ENCODE peak calls at places on chromosomes 12 and 14, in seven cellular contexts. J is Peyer's patch; B is CD4-positive, CD25-positive, alpha-beta regulatory T cell; N is AG04450; T is pancreas; Q is uterus; K is skeletal muscle cell. H is an unnamed sample.

GRCh38 chr12:127270193-127270592 is 996.8 kb upstream of the TMEM132C start:
- DNase-seq in J (no peak), B (no peak), N (no peak), T (no peak), Q (no peak), K (peak), H (no peak)

GRCh38 chr14:91862417-91862816 is 4.9 kb downstream of the TC2N start:
- DNase-seq in J (no peak), B (no peak), N (no peak), T (no peak), Q (no peak), K (no peak), H (no peak)

GRCh38 chr14:67285876-67286452 is 44.7 kb downstream of the PALS1 start:
- DNase-seq in J (no peak), B (no peak), N (peak), T (no peak), Q (no peak), K (no peak), H (peak)

GRCh38 chr12:105992849-105993740 is 145.7 kb downstream of the NUAK1 start:
- DNase-seq in J (no peak), B (no peak), N (no peak), T (no peak), Q (peak), K (no peak), H (no peak)

GRCh38 chr12:125645724-125646123 is 580.5 kb downstream of the AACS start:
- DNase-seq in J (no peak), B (no peak), N (no peak), T (no peak), Q (no peak), K (no peak), H (no peak)

GRCh38 chr12:71321531-71321930 is 118.1 kb upstream of the LGR5 start:
- DNase-seq in J (no peak), B (no peak), N (no peak), T (no peak), Q (no peak), K (no peak), H (no peak)

GRCh38 chr12:93174473-93174872 is 203.3 kb upstream of the NUDT4 start:
- DNase-seq in J (no peak), B (no peak), N (no peak), T (no peak), Q (no peak), K (no peak), H (no peak)

GRCh38 chr12:52907092-52907810 is 2.4 kb upstream of the KRT8 start:
- DNase-seq in J (peak), B (no peak), N (no peak), T (peak), Q (peak), K (no peak), H (no peak)

GRCh38 chr14:28875937-28876910 is 109.6 kb downstream of the FOXG1 start:
- DNase-seq in J (no peak), B (no peak), N (no peak), T (no peak), Q (no peak), K (no peak), H (no peak)

GRCh38 chr14:104080557-104081492 is 4.7 kb upstream of the ASPG start:
- DNase-seq in J (peak), B (no peak), N (no peak), T (no peak), Q (no peak), K (no peak), H (no peak)

GRCh38 chr14:101732128-101732527 is 29.4 kb upstream of the PPP2R5C start:
- DNase-seq in J (no peak), B (no peak), N (no peak), T (no peak), Q (no peak), K (no peak), H (no peak)

GRCh38 chr14:56555921-56556570 is 23.6 kb upstream of the TMEM260 start:
- DNase-seq in J (no peak), B (no peak), N (no peak), T (no peak), Q (no peak), K (no peak), H (no peak)

GRCh38 chr12:101204598-101205304 is 5.3 kb downstream of the SLC5A8 start:
- DNase-seq in J (no peak), B (no peak), N (no peak), T (no peak), Q (no peak), K (no peak), H (no peak)

GRCh38 chr12:102430661-102431060 is 49.7 kb downstream of the IGF1 start:
- DNase-seq in J (no peak), B (no peak), N (no peak), T (no peak), Q (peak), K (no peak), H (no peak)

GRCh38 chr12:27766587-27766986 is 13.4 kb upstream of the KLHL42 start:
- DNase-seq in J (no peak), B (no peak), N (no peak), T (no peak), Q (no peak), K (no peak), H (no peak)

GRCh38 chr14:34013714-34014055 is 62.8 kb upstream of the EGLN3 start:
- DNase-seq in J (no peak), B (no peak), N (no peak), T (no peak), Q (no peak), K (no peak), H (peak)

GRCh38 chr12:32302218-32302826 is 97.0 kb upstream of the FGD4 start:
- DNase-seq in J (no peak), B (no peak), N (no peak), T (no peak), Q (no peak), K (no peak), H (peak)

GRCh38 chr12:108633534-108634224 is at the start of gene SELPLG:
- DNase-seq in J (no peak), B (peak), N (no peak), T (no peak), Q (no peak), K (no peak), H (peak)

GRCh38 chr14:103362780-103363179 is 22.4 kb upstream of the MARK3 start:
- DNase-seq in J (no peak), B (no peak), N (no peak), T (no peak), Q (no peak), K (no peak), H (no peak)

GRCh38 chr12:109727746-109728726 is 14.4 kb downstream of the FAM222A start:
- DNase-seq in J (peak), B (no peak), N (no peak), T (no peak), Q (no peak), K (no peak), H (no peak)

GRCh38 chr12:53123578-53124351 is 20.5 kb downstream of the SOAT2 start:
- DNase-seq in J (no peak), B (no peak), N (no peak), T (no peak), Q (no peak), K (no peak), H (no peak)

GRCh38 chr14:63457498-63457897 is 85.7 kb downstream of the PPP2R5E start:
- DNase-seq in J (no peak), B (no peak), N (no peak), T (no peak), Q (no peak), K (no peak), H (no peak)

GRCh38 chr14:72024043-72024407 is 91.8 kb downstream of the RGS6 start:
- DNase-seq in J (no peak), B (peak), N (no peak), T (peak), Q (no peak), K (no peak), H (peak)

GRCh38 chr12:20629414-20630156 is 65.5 kb upstream of the SLCO1C1 start:
- DNase-seq in J (no peak), B (no peak), N (no peak), T (peak), Q (no peak), K (no peak), H (no peak)

GRCh38 chr12:108757842-108758241 is 26.5 kb upstream of the CORO1C start:
- DNase-seq in J (no peak), B (no peak), N (no peak), T (no peak), Q (no peak), K (no peak), H (no peak)

GRCh38 chr14:72558721-72559120 is 335.2 kb downstream of the DPF3 start:
- DNase-seq in J (no peak), B (no peak), N (peak), T (no peak), Q (no peak), K (peak), H (no peak)

GRCh38 chr12:65634061-65634460 is 190.2 kb upstream of the HMGA2 start:
- DNase-seq in J (no peak), B (no peak), N (no peak), T (no peak), Q (no peak), K (no peak), H (no peak)

GRCh38 chr14:102362084-102362483 is 606 bp downstream of the CINP start:
- DNase-seq in J (no peak), B (no peak), N (no peak), T (no peak), Q (no peak), K (no peak), H (no peak)

GRCh38 chr12:1453801-1454200 is 140.6 kb downstream of the FBXL14 start:
- DNase-seq in J (no peak), B (no peak), N (no peak), T (no peak), Q (no peak), K (no peak), H (no peak)

GRCh38 chr12:47838286-47838931 is 18.7 kb upstream of the HDAC7 start:
- DNase-seq in J (peak), B (no peak), N (no peak), T (no peak), Q (no peak), K (no peak), H (no peak)

GRCh38 chr12:130568546-130568945 is 147.6 kb downstream of the RIMBP2 start:
- DNase-seq in J (no peak), B (no peak), N (no peak), T (no peak), Q (no peak), K (no peak), H (no peak)

GRCh38 chr12:109130755-109131521 is 14.6 kb downstream of the ACACB start:
- DNase-seq in J (no peak), B (no peak), N (no peak), T (peak), Q (no peak), K (no peak), H (no peak)

GRCh38 chr14:85531141-85531593 is 1.2 kb downstream of the FLRT2 start:
- DNase-seq in J (peak), B (no peak), N (no peak), T (peak), Q (peak), K (peak), H (no peak)

GRCh38 chr12:121514184-121514742 is 66.6 kb downstream of the KDM2B start:
- DNase-seq in J (no peak), B (no peak), N (no peak), T (no peak), Q (no peak), K (no peak), H (no peak)

GRCh38 chr12:63353559-63353958 is 202.6 kb upstream of the AVPR1A start:
- DNase-seq in J (no peak), B (no peak), N (no peak), T (no peak), Q (no peak), K (peak), H (no peak)

GRCh38 chr12:26290560-26290959 is 95.2 kb downstream of the SSPN start:
- DNase-seq in J (no peak), B (no peak), N (no peak), T (no peak), Q (no peak), K (no peak), H (no peak)

GRCh38 chr12:68237068-68237467 is 11.5 kb upstream of the IL26 start:
- DNase-seq in J (no peak), B (no peak), N (no peak), T (no peak), Q (no peak), K (no peak), H (no peak)
- H3K4me3 ChIP-seq in J (peak), B (peak), N (no peak), T (no peak), Q (no peak), K (no peak), H (peak)

GRCh38 chr14:52873096-52873495 is 77.8 kb downstream of the FERMT2 start:
- DNase-seq in J (no peak), B (no peak), N (no peak), T (no peak), Q (no peak), K (no peak), H (no peak)
- H3K4me3 ChIP-seq in J (no peak), B (no peak), N (no peak), T (no peak), Q (no peak), K (no peak), H (no peak)

DNA sequence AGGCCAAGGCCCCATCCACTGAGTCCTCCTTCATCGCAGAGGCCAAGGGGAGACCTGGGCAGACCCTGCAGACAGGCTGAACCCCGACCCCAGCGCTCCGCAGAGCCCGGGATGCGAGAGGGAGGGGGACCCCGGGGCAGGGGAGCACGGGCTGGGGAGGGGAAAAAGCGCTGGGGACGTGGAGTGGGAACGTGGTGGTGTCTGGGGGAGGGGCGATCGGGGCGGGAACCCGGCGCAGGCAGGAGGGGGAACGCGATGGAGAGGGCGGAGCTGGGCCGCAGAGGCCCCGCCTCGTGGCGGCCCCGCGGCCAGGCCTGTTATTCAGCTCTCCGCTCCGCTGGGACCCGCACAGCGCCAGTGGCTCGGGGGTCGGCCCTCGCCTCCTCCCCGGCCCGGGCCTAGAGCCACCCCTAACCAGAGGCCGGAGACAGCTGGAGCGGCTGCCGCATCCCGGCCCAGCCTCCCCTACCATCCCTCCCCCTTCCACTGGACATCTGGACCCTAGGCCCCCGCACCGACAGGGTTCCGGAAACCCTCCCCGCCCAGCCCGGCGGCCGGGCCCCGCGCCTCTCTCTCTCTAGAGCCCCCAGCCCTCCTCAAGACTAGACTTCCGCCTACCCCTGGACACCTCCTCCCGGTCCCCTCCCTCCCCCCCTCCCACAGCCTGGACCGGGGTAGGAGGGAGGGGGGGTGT is at the start of gene ARHGEF25:
- DNase-seq in J (peak), B (peak), N (no peak), T (peak), Q (peak), K (no peak), H (no peak)
- H3K4me3 ChIP-seq in J (peak), B (no peak), N (peak), T (peak), Q (peak), K (peak), H (peak)

GRCh38 chr12:113473400-113473799 is 1.7 kb upstream of the LHX5 start:
- DNase-seq in J (no peak), B (no peak), N (no peak), T (no peak), Q (no peak), K (no peak), H (no peak)

GRCh38 chr12:113472191-113473190 is 820 bp upstream of the LHX5 start:
- DNase-seq in J (no peak), B (no peak), N (no peak), T (no peak), Q (no peak), K (no peak), H (no peak)

GRCh38 chr12:113470871-113471618 is 626 bp downstream of the LHX5 start:
- DNase-seq in J (no peak), B (no peak), N (no peak), T (no peak), Q (no peak), K (no peak), H (no peak)

GRCh38 chr12:113469893-113470743 is 1.6 kb downstream of the LHX5 start:
- DNase-seq in J (no peak), B (no peak), N (no peak), T (no peak), Q (no peak), K (no peak), H (no peak)

DNA sequence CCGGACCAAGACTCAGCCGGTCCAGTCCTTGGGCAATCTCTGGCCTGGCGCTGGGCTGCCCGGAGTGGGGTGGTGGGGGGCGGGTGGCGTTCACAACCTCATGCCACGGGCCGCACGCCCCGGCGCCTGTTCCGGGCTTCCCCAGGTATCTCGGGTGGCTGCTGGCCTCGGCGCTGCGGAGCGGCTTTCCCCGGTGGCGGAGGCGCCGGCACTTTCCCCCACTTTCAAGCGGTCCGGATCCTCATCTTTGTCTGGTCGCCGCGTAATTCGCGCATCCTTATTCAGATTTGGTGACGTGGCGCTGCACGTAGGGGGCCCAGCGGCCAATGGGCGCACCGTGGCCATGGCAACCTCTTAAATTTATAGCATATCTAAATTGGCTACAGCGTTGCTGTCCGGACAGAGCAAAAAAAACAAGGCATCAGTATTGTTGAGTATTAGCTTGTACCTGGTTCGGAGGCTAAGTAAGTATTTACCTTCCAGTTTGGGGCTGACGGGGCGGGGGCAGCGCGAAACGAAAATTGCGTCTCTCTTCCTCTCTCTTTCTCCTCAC is at the start of gene LHX5:
- DNase-seq in J (no peak), B (no peak), N (no peak), T (no peak), Q (no peak), K (no peak), H (no peak)
- H3K4me3 ChIP-seq in J (no peak), B (no peak), N (no peak), T (no peak), Q (no peak), K (no peak), H (no peak)

GRCh38 chr12:83472350-83472749 is 785.6 kb downstream of the TMTC2 start:
- DNase-seq in J (no peak), B (no peak), N (no peak), T (no peak), Q (no peak), K (no peak), H (no peak)
- H3K4me3 ChIP-seq in J (no peak), B (no peak), N (no peak), T (no peak), Q (no peak), K (no peak), H (no peak)

DNA sequence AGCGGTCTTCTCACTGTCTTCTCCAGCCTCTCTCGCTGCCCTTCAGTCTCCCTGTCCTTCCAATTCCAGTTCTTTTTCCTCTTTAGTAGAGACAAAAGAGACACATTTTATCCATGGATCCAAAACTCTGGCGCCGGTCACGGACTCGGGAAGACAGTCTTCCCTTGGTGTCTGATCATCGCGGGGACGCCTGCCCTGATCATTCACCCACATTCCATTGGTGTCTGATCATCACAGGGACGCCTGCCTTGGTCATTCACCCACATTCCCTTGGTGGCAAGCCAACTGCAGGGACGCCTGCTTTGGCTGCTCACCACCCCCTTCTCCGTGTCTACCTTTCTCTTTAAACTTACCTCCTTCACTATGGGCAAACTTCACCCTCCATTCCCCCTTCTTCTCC is 619.5 kb downstream of the RERGL start:
- DNase-seq in J (no peak), B (no peak), N (no peak), T (no peak), Q (no peak), K (no peak), H (no peak)
- H3K4me3 ChIP-seq in J (no peak), B (no peak), N (no peak), T (no peak), Q (no peak), K (no peak), H (no peak)

GRCh38 chr12:116217045-116217444 is 60.4 kb downstream of the MED13L start:
- DNase-seq in J (no peak), B (no peak), N (no peak), T (no peak), Q (no peak), K (no peak), H (no peak)

GRCh38 chr12:116216022-116216756 is 61.3 kb downstream of the MED13L start:
- DNase-seq in J (no peak), B (no peak), N (no peak), T (no peak), Q (no peak), K (no peak), H (no peak)

GRCh38 chr12:116215021-116215420 is 62.5 kb downstream of the MED13L start:
- DNase-seq in J (no peak), B (no peak), N (no peak), T (no peak), Q (no peak), K (no peak), H (no peak)

GRCh38 chr12:116222358-116222757 is 55.1 kb downstream of the MED13L start:
- DNase-seq in J (no peak), B (no peak), N (peak), T (peak), Q (peak), K (peak), H (no peak)

DNA sequence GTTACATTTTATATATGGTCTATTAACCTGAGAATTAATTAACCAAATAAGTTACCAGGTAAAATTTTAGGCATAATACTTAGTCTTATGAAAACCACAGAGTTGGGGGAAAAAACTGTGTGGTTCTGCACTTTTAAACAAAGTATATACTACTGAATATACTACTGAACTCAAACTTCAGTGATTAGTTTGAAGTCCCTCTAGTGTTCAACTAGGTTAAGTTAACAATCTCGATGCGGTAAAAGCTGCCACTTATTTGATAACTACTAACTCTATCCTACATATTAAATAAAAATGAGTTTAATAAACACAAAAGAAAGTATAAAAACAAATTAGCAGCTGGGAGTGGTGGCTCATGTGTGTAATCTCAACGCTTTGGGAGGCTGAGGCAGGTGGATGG is 56.7 kb downstream of the MED13L start:
- DNase-seq in J (no peak), B (no peak), N (no peak), T (no peak), Q (no peak), K (no peak), H (no peak)
- H3K4me3 ChIP-seq in J (no peak), B (no peak), N (no peak), T (no peak), Q (no peak), K (no peak), H (no peak)

DNA sequence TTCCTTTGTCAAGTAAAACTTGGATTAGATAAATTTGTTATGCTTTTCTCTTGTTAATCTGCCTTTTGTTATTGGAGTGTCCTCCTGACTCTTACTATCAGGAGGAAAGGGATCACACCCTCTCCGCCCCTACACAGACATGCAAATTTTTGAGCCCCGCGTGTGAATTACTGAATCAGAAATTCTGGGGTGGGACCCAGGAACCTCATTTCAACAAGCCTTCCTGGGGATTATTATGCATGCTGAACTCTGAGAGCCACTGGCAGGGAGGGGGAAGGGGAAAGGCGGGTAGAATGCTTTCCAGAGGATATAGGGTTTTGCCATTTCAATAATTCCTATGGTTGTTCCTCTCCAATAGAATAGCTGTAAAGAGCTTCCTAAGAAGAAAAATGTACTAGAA is 6.7 kb upstream of the NANOGNB start:
- DNase-seq in J (no peak), B (no peak), N (no peak), T (no peak), Q (no peak), K (no peak), H (no peak)
- H3K4me3 ChIP-seq in J (no peak), B (no peak), N (no peak), T (no peak), Q (no peak), K (no peak), H (no peak)